ENCODE peak calls at places on chromosomes 12 and 14, in nine cellular contexts. U is cardiac muscle cell, A is iPS DF 19.7, J is foreskin fibroblast, L is ascending aorta, N is non-pigmented ciliary epithelial cell, K is aorta, D is KBM-7, E is kidney glomerular epithelial cell. O is an unnamed sample.

GRCh38 chr12:6871052-6871957 is 1.8 kb downstream of the SPSB2 start:
- DNase-seq in J (peak; percentile 73), N (no peak), U (peak; percentile 21), A (no peak), E (peak; percentile 37), D (peak; percentile 53), L (no peak), K (no peak), O (peak; percentile 82)

GRCh38 chr12:86950043-86950838 is 694.0 kb upstream of the MGAT4C start:
- DNase-seq in L (no peak), A (no peak), U (peak; percentile 4), K (no peak), E (peak; percentile 1), N (no peak), J (no peak), D (no peak), O (peak; percentile 44)

GRCh38 chr12:118061011-118061875 is at the start of gene WSB2:
- DNase-seq in E (peak; percentile 5), J (peak; percentile 86), N (no peak), L (no peak), K (peak; percentile 86), U (peak; percentile 74), A (no peak), D (no peak), O (peak; percentile 70)

GRCh38 chr12:76927170-76927784 is 48.5 kb upstream of the CSRP2 start:
- DNase-seq in L (no peak), E (no peak), K (no peak), U (peak; percentile 72), J (peak; percentile 68), D (peak; percentile 62), A (no peak), N (no peak), O (peak; percentile 60)

GRCh38 chr12:19596755-19597154 is 157.5 kb downstream of the AEBP2 start:
- DNase-seq in L (no peak), E (no peak), K (no peak), U (no peak), A (no peak), J (peak; percentile 9), N (no peak), D (no peak), O (no peak)

GRCh38 chr12:89707992-89708792 is 446 bp downstream of the ATP2B1 start:
- DNase-seq in A (no peak), J (peak; percentile 39), E (no peak), N (no peak), K (peak; percentile 72), U (peak; percentile 27), D (peak; percentile 34), L (no peak), O (peak; percentile 41)

GRCh38 chr14:68977137-68977740 is 1.9 kb downstream of the ACTN1 start:
- DNase-seq in E (peak; percentile 71), U (no peak), L (no peak), J (no peak), K (no peak), N (no peak), A (no peak), D (no peak), O (no peak)

GRCh38 chr14:69716483-69717187 is 50.3 kb upstream of the SRSF5 start:
- DNase-seq in E (peak; percentile 93), K (peak; percentile 58), U (peak; percentile 96), N (peak; percentile 97), L (no peak), J (peak; percentile 60), D (peak; percentile 45), A (no peak), O (peak; percentile 85)